ENCODE peak calls at places on chromosomes 3 and 15, in five cellular contexts. A is IMR-90, B is tibial artery, D is AG10803, N is foreskin fibroblast. E is an unnamed sample.

GRCh38 chr15:99436472-99437314 is 129.1 kb upstream of the MEF2A start:
- DNase-seq in B (peak), N (no peak), A (no peak), D (no peak), E (no peak)

GRCh38 chr3:44966795-44967278 is 9.1 kb downstream of the ZDHHC3 start:
- DNase-seq in A (no peak), D (peak), B (no peak), N (no peak), E (peak)

GRCh38 chr3:177451940-177452484 is 254.7 kb upstream of the TBL1XR1 start:
- DNase-seq in A (peak), B (no peak), N (peak), D (peak), E (peak)

GRCh38 chr3:156718622-156719300 is 44.4 kb downstream of the TIPARP start:
- DNase-seq in N (no peak), B (no peak), D (peak), A (peak), E (peak)

GRCh38 chr3:25820372-25820771 is 30.5 kb downstream of the OXSM start:
- DNase-seq in N (peak), A (peak), D (peak), B (no peak), E (peak)

GRCh38 chr3:187288176-187288893 is 3.2 kb downstream of the MASP1 start:
- DNase-seq in B (no peak), A (no peak), N (no peak), D (no peak), E (no peak)

GRCh38 chr3:152557302-152557999 is 277.5 kb upstream of the P2RY1 start:
- DNase-seq in D (no peak), B (no peak), A (no peak), N (no peak), E (peak)

GRCh38 chr3:124322309-124322880 is 330.5 kb upstream of the ROPN1 start:
- DNase-seq in B (no peak), A (peak), N (no peak), D (no peak), E (no peak)

GRCh38 chr3:129942296-129942695 is 32.2 kb upstream of the TRH start:
- DNase-seq in B (peak), D (peak), A (peak), N (peak), E (peak)

GRCh38 chr15:38487383-38487782 is 33.5 kb downstream of the FAM98B start:
- DNase-seq in N (no peak), B (no peak), D (peak), A (no peak), E (no peak)

GRCh38 chr15:46933332-46933731 is 784.0 kb upstream of the SEMA6D start:
- DNase-seq in D (no peak), N (no peak), A (no peak), B (no peak), E (no peak)

GRCh38 chr3:114310701-114311100 is 16.9 kb downstream of the TIGIT start:
- DNase-seq in N (peak), B (no peak), D (no peak), A (peak), E (no peak)

GRCh38 chr15:57866149-57866736 is 159.7 kb downstream of the POLR2M start:
- DNase-seq in D (peak), N (peak), A (peak), B (no peak), E (peak)

GRCh38 chr3:187841552-187841951 is 96.3 kb upstream of the BCL6 start:
- DNase-seq in N (peak), A (peak), D (peak), B (no peak), E (peak)

GRCh38 chr15:53759333-53759975 is at the start of gene WDR72:
- DNase-seq in B (no peak), D (no peak), N (no peak), A (no peak), E (no peak)

GRCh38 chr3:100087203-100087602 is 27.1 kb downstream of the FILIP1L start:
- DNase-seq in D (peak), N (peak), B (no peak), A (peak), E (peak)

GRCh38 chr3:164390046-164390445 is 688.2 kb downstream of the SI start:
- DNase-seq in N (no peak), D (no peak), A (no peak), B (no peak), E (no peak)

GRCh38 chr15:94293411-94294402 is 62.3 kb downstream of the MCTP2 start:
- DNase-seq in A (peak), B (no peak), N (no peak), D (no peak), E (peak)

GRCh38 chr3:182292586-182292985 is 500.7 kb upstream of the ATP11B start:
- DNase-seq in N (no peak), A (no peak), D (no peak), B (no peak), E (no peak)

GRCh38 chr3:140148824-140149390 is 213.9 kb downstream of the CLSTN2 start:
- DNase-seq in A (no peak), N (no peak), B (no peak), D (no peak), E (no peak)

GRCh38 chr3:190229632-190230424 is 92.4 kb downstream of the CLDN1 start:
- DNase-seq in B (no peak), D (peak), N (no peak), A (peak), E (peak)

GRCh38 chr15:64892850-64893403 is 18.8 kb upstream of the ANKDD1A start:
- DNase-seq in A (no peak), B (no peak), N (no peak), D (no peak), E (no peak)

GRCh38 chr15:62901916-62902554 is 140.5 kb upstream of the TPM1 start:
- DNase-seq in B (no peak), A (no peak), D (peak), N (peak), E (no peak)

GRCh38 chr3:52288674-52289073 is 1.0 kb downstream of the GLYCTK start:
- DNase-seq in N (no peak), B (peak), D (no peak), A (no peak), E (no peak)

GRCh38 chr15:82647045-82647834 is at the start of gene CPEB1:
- DNase-seq in N (peak), B (peak), D (peak), A (peak), E (peak)

GRCh38 chr3:9098716-9099675 is 135.7 kb upstream of the RAD18 start:
- DNase-seq in N (no peak), A (no peak), B (no peak), D (no peak), E (no peak)

GRCh38 chr3:42709621-42710020 is 7.0 kb upstream of the HHATL start:
- DNase-seq in A (no peak), D (no peak), N (no peak), B (peak), E (no peak)

GRCh38 chr15:63888146-63888545 is 54.4 kb upstream of the HERC1 start:
- DNase-seq in N (no peak), B (peak), D (no peak), A (no peak), E (no peak)

GRCh38 chr3:159166899-159167586 is 365.2 kb downstream of the MFSD1 start:
- DNase-seq in A (no peak), D (no peak), N (no peak), B (no peak), E (no peak)

GRCh38 chr3:63135362-63135761 is 142.7 kb upstream of the SYNPR start:
- DNase-seq in B (no peak), N (no peak), D (peak), A (no peak), E (no peak)

GRCh38 chr15:41523097-41523496 is 9.5 kb upstream of the LTK start:
- DNase-seq in B (no peak), A (peak), D (no peak), N (peak), E (no peak)

GRCh38 chr15:92880796-92881569 is 19.1 kb upstream of the CHD2 start:
- DNase-seq in A (no peak), D (no peak), N (no peak), B (no peak), E (peak)
- H3K4me3 ChIP-seq in A (no peak), D (no peak), N (no peak), B (peak), E (no peak)

GRCh38 chr15:97750071-97750470 is 210.4 kb upstream of the ARRDC4 start:
- DNase-seq in N (no peak), A (no peak), B (no peak), D (no peak), E (no peak)

GRCh38 chr15:97745481-97746071 is 214.9 kb upstream of the ARRDC4 start:
- DNase-seq in A (no peak), N (peak), D (no peak), B (no peak), E (peak)

GRCh38 chr15:97748576-97748975 is 211.9 kb upstream of the ARRDC4 start:
- DNase-seq in B (no peak), D (no peak), A (no peak), N (no peak), E (no peak)

DNA sequence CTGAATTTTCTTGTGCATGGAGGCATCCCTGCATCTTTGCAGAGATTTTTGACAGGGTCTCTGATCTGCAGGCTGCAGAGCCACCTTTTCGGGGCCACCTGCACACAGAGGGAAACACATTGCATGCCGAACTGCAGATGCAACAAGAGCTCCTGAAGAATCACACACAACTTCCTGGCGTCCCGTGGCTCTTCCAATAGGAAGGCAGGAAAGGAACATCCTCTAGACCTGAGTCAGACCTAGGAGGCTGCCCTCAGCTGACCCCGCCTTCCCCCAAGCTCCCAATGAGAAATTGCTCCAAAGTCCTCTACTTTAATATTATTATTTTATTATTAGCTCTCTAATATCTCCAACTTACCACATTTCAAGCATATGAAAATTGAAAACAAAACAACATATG is 213.2 kb upstream of the ARRDC4 start:
- DNase-seq in D (no peak), B (no peak), A (no peak), N (no peak), E (no peak)
- TF ChIP-seq CTCF in D (no peak), B (no peak), A (no peak), N (no peak), E (no peak)

DNA sequence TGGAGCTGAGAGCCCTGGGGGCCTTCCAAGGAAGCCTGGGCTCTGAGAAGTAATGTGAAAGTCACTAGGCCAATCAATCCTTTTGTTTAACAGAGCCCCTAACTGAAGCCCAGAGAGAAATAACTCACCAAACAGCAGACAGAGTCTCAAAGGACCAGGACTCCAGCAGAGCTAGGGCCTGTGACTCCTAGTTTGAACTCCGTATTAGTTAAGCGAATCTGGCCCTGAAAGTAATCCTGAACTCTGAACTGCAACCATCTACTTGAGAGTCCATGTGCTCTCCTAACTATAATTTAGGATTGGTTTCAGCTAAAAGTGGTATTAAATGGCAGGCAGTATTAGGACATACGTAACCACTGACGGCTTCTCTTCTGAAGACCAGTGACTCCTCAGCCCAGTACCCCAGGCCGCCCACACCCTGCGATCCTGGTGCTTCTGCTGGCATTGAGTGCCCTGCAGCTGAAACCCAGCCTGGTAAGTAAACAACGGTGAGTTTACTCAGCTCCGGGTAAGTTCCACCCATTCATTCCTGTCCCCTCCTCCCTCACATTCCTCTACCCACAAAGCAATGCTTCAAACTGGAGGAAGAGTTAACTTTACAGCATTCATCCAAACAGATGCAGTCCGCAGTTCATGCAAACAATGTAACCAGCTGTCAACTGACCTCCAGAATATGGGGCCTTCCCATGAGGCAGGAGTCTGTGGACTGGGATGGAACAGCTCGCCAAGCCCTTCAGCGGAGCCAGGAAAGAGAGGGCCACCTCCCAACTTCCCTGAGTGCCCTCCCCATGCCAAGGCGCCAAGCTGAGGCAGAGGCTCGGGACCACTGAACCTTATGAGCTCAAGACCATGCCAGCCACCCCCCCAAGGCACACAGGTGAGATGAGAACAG is 7.3 kb downstream of the MYO5C start:
- DNase-seq in A (peak), B (no peak), D (no peak), N (peak), E (no peak)
- H3K4me3 ChIP-seq in A (no peak), B (no peak), D (no peak), N (no peak), E (no peak)

DNA sequence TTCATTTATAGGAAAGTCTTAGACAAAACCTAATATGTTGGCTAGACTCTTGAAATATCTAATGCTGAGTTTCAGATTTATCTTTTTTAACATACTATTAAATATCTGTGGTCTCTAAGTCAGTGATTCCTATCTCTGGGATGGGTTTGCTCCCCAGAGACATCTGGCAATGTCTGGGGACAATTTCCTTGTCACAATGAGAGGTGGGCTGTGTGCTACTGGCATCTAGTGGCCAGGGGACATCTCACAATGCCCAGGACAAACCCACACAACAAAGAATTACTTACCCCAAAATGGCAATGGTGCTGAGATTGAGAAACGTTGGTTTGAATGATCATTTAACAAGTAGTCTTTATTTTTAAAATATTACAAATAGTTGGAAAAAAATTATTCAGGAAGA is 602.1 kb downstream of the MAGI1 start:
- DNase-seq in D (no peak), B (no peak), A (no peak), N (peak), E (no peak)
- TF ChIP-seq CTCF in D (peak), B (no peak), A (peak), N (peak), E (peak)

GRCh38 chr15:49624046-49624445 is 3.2 kb downstream of the DTWD1 start:
- DNase-seq in N (peak), D (peak), A (peak), B (no peak), E (peak)
- H3K4me3 ChIP-seq in N (peak), D (peak), A (no peak), B (no peak), E (no peak)

GRCh38 chr3:168191856-168192255 is 96.1 kb upstream of the GOLIM4 start:
- DNase-seq in D (no peak), N (no peak), B (no peak), A (no peak), E (no peak)

GRCh38 chr3:168197162-168197561 is 101.4 kb upstream of the GOLIM4 start:
- DNase-seq in N (peak), B (no peak), A (peak), D (no peak), E (no peak)
- TF ChIP-seq CTCF in N (no peak), B (no peak), A (no peak), D (no peak), E (no peak)

GRCh38 chr3:13018039-13018431 is 55.2 kb downstream of the IQSEC1 start:
- DNase-seq in A (no peak), B (peak), N (peak), D (peak), E (no peak)

GRCh38 chr3:13019706-13020105 is 53.5 kb downstream of the IQSEC1 start:
- DNase-seq in N (no peak), B (peak), A (no peak), D (no peak), E (no peak)

GRCh38 chr3:13020159-13020558 is 53.1 kb downstream of the IQSEC1 start:
- DNase-seq in A (no peak), N (no peak), D (no peak), B (peak), E (no peak)

GRCh38 chr3:13018561-13019242 is 54.5 kb downstream of the IQSEC1 start:
- DNase-seq in B (peak), N (no peak), D (no peak), A (no peak), E (no peak)

DNA sequence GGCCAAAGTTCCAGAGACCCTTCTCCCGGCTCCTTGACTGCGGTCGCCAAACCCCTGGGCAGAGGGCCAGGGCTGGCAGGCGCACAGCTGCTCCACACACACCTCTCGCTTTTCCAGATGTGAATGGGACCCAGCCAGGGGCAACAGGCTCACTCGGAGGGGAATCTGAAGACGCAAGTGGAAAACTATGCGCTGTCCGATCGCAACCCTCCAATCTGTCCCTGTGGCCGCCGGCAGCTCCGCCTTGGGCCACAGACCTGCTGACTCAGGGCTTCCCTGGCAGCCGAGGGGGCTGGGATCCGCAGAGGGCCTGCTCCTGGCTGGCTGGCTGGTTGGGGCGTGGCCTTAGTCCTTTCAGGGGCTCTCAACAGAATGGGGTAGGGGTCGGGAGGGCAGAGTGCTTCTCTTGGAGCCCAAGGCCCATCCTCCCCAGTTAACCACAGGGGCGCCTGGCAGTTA is 54.0 kb downstream of the IQSEC1 start:
- DNase-seq in D (peak), A (peak), B (peak), N (peak), E (peak)
- H3K4me3 ChIP-seq in D (peak), A (no peak), B (peak), N (peak), E (peak)

E was measured in fibroblast of the aortic adventitia.